ENCODE peak calls at places on chromosomes 1 and 21, in ten cellular contexts. One of them, this sample, is unnamed.

GRCh38 chr1:201019321-201019977 is 4.1 kb downstream of the KIF21B start:
- DNase-seq in neural progenitor cell: no peak
- DNase-seq in A549: peak; percentile 84
- DNase-seq in heart right ventricle: peak; percentile 39
- DNase-seq in PC-3: peak; percentile 73
- DNase-seq in K562: peak; percentile 92
- DNase-seq in left ventricle myocardium inferior: peak; percentile 42
- DNase-seq in CD8-positive, alpha-beta T cell: peak; percentile 81
- DNase-seq in transverse colon: peak; percentile 90
- DNase-seq in spleen: peak; percentile 97
- DNase-seq in this sample: peak; percentile 37

GRCh38 chr21:38669186-38669585 is 136.5 kb upstream of the ETS2 start:
- DNase-seq in neural progenitor cell: peak; percentile 46
- DNase-seq in A549: peak; percentile 47
- DNase-seq in heart right ventricle: no peak
- DNase-seq in PC-3: peak; percentile 56
- DNase-seq in K562: peak; percentile 27
- DNase-seq in left ventricle myocardium inferior: no peak
- DNase-seq in CD8-positive, alpha-beta T cell: no peak
- DNase-seq in transverse colon: peak; percentile 24
- DNase-seq in spleen: no peak
- DNase-seq in this sample: no peak

GRCh38 chr1:14545422-14546025 is 53.0 kb upstream of the KAZN start:
- DNase-seq in neural progenitor cell: no peak
- DNase-seq in A549: no peak
- DNase-seq in heart right ventricle: no peak
- DNase-seq in PC-3: no peak
- DNase-seq in K562: no peak
- DNase-seq in left ventricle myocardium inferior: no peak
- DNase-seq in CD8-positive, alpha-beta T cell: no peak
- DNase-seq in transverse colon: no peak
- DNase-seq in spleen: no peak
- DNase-seq in this sample: no peak

GRCh38 chr21:26892151-26892550 is 46.9 kb upstream of the ADAMTS1 start:
- DNase-seq in neural progenitor cell: no peak
- DNase-seq in A549: no peak
- DNase-seq in heart right ventricle: no peak
- DNase-seq in PC-3: no peak
- DNase-seq in K562: no peak
- DNase-seq in left ventricle myocardium inferior: no peak
- DNase-seq in CD8-positive, alpha-beta T cell: no peak
- DNase-seq in transverse colon: no peak
- DNase-seq in spleen: no peak
- DNase-seq in this sample: no peak

GRCh38 chr1:38860464-38860816 is 868 bp upstream of the RRAGC start:
- DNase-seq in neural progenitor cell: peak; percentile 33
- DNase-seq in A549: no peak
- DNase-seq in heart right ventricle: no peak
- DNase-seq in PC-3: no peak
- DNase-seq in K562: no peak
- DNase-seq in left ventricle myocardium inferior: no peak
- DNase-seq in CD8-positive, alpha-beta T cell: no peak
- DNase-seq in transverse colon: no peak
- DNase-seq in spleen: no peak
- DNase-seq in this sample: no peak

GRCh38 chr1:61638296-61638695 is 86.6 kb downstream of the TM2D1 start:
- DNase-seq in neural progenitor cell: no peak
- DNase-seq in A549: no peak
- DNase-seq in heart right ventricle: no peak
- DNase-seq in PC-3: no peak
- DNase-seq in K562: no peak
- DNase-seq in left ventricle myocardium inferior: no peak
- DNase-seq in CD8-positive, alpha-beta T cell: no peak
- DNase-seq in transverse colon: no peak
- DNase-seq in spleen: no peak
- DNase-seq in this sample: no peak

GRCh38 chr1:27342391-27342777 is 562 bp downstream of the SYTL1 start:
- DNase-seq in neural progenitor cell: no peak
- DNase-seq in A549: no peak
- DNase-seq in heart right ventricle: no peak
- DNase-seq in PC-3: no peak
- DNase-seq in K562: no peak
- DNase-seq in left ventricle myocardium inferior: no peak
- DNase-seq in CD8-positive, alpha-beta T cell: no peak
- DNase-seq in transverse colon: no peak
- DNase-seq in spleen: peak; percentile 82
- DNase-seq in this sample: no peak

GRCh38 chr1:238752332-238752731 is 634.0 kb upstream of the CHRM3 start:
- DNase-seq in neural progenitor cell: no peak
- DNase-seq in A549: no peak
- DNase-seq in heart right ventricle: no peak
- DNase-seq in PC-3: no peak
- DNase-seq in K562: no peak
- DNase-seq in left ventricle myocardium inferior: no peak
- DNase-seq in CD8-positive, alpha-beta T cell: no peak
- DNase-seq in transverse colon: no peak
- DNase-seq in spleen: no peak
- DNase-seq in this sample: no peak

GRCh38 chr1:151728151-151728711 is 6.9 kb downstream of the RIIAD1 start:
- DNase-seq in neural progenitor cell: peak; percentile 23
- DNase-seq in A549: no peak
- DNase-seq in heart right ventricle: no peak
- DNase-seq in PC-3: no peak
- DNase-seq in K562: no peak
- DNase-seq in left ventricle myocardium inferior: no peak
- DNase-seq in CD8-positive, alpha-beta T cell: no peak
- DNase-seq in transverse colon: no peak
- DNase-seq in spleen: no peak
- DNase-seq in this sample: no peak

GRCh38 chr1:72526926-72527325 is 244.6 kb upstream of the NEGR1 start:
- DNase-seq in neural progenitor cell: no peak
- DNase-seq in A549: no peak
- DNase-seq in heart right ventricle: no peak
- DNase-seq in PC-3: no peak
- DNase-seq in K562: no peak
- DNase-seq in left ventricle myocardium inferior: no peak
- DNase-seq in CD8-positive, alpha-beta T cell: no peak
- DNase-seq in transverse colon: no peak
- DNase-seq in spleen: no peak
- DNase-seq in this sample: no peak

GRCh38 chr1:3314561-3315271 is 139.7 kb upstream of the ARHGEF16 start:
- DNase-seq in neural progenitor cell: peak; percentile 65
- DNase-seq in A549: no peak
- DNase-seq in heart right ventricle: no peak
- DNase-seq in PC-3: no peak
- DNase-seq in K562: no peak
- DNase-seq in left ventricle myocardium inferior: no peak
- DNase-seq in CD8-positive, alpha-beta T cell: no peak
- DNase-seq in transverse colon: no peak
- DNase-seq in spleen: no peak
- DNase-seq in this sample: no peak

GRCh38 chr1:3315399-3315798 is 139.1 kb upstream of the ARHGEF16 start:
- DNase-seq in neural progenitor cell: no peak
- DNase-seq in A549: no peak
- DNase-seq in heart right ventricle: no peak
- DNase-seq in PC-3: no peak
- DNase-seq in K562: no peak
- DNase-seq in left ventricle myocardium inferior: no peak
- DNase-seq in CD8-positive, alpha-beta T cell: no peak
- DNase-seq in transverse colon: no peak
- DNase-seq in spleen: no peak
- DNase-seq in this sample: no peak

GRCh38 chr1:3318329-3318728 is 136.1 kb upstream of the ARHGEF16 start:
- DNase-seq in neural progenitor cell: no peak
- DNase-seq in A549: no peak
- DNase-seq in heart right ventricle: no peak
- DNase-seq in PC-3: no peak
- DNase-seq in K562: no peak
- DNase-seq in left ventricle myocardium inferior: no peak
- DNase-seq in CD8-positive, alpha-beta T cell: no peak
- DNase-seq in transverse colon: no peak
- DNase-seq in spleen: no peak
- DNase-seq in this sample: no peak

GRCh38 chr1:3317456-3317855 is 137.0 kb upstream of the ARHGEF16 start:
- DNase-seq in neural progenitor cell: no peak
- DNase-seq in A549: no peak
- DNase-seq in heart right ventricle: no peak
- DNase-seq in PC-3: no peak
- DNase-seq in K562: no peak
- DNase-seq in left ventricle myocardium inferior: no peak
- DNase-seq in CD8-positive, alpha-beta T cell: no peak
- DNase-seq in transverse colon: no peak
- DNase-seq in spleen: no peak
- DNase-seq in this sample: no peak

GRCh38 chr1:3315991-3316943 is 138.2 kb upstream of the ARHGEF16 start:
- DNase-seq in neural progenitor cell: no peak
- DNase-seq in A549: no peak
- DNase-seq in heart right ventricle: no peak
- DNase-seq in PC-3: no peak
- DNase-seq in K562: no peak
- DNase-seq in left ventricle myocardium inferior: no peak
- DNase-seq in CD8-positive, alpha-beta T cell: no peak
- DNase-seq in transverse colon: no peak
- DNase-seq in spleen: no peak
- DNase-seq in this sample: no peak
- H3K27ac ChIP-seq in neural progenitor cell: no peak overlapping the region
- H3K27ac ChIP-seq in A549: peak overlapping the region; percentile 92
- H3K27ac ChIP-seq in heart right ventricle: no peak overlapping the region
- H3K27ac ChIP-seq in PC-3: no peak overlapping the region
- H3K27ac ChIP-seq in K562: no peak overlapping the region
- H3K27ac ChIP-seq in left ventricle myocardium inferior: peak overlapping the region; percentile 12
- H3K27ac ChIP-seq in CD8-positive, alpha-beta T cell: peak overlapping the region; percentile 81
- H3K27ac ChIP-seq in transverse colon: no peak overlapping the region
- H3K27ac ChIP-seq in spleen: peak overlapping the region; percentile 19
- H3K27ac ChIP-seq in this sample: no peak overlapping the region

DNA sequence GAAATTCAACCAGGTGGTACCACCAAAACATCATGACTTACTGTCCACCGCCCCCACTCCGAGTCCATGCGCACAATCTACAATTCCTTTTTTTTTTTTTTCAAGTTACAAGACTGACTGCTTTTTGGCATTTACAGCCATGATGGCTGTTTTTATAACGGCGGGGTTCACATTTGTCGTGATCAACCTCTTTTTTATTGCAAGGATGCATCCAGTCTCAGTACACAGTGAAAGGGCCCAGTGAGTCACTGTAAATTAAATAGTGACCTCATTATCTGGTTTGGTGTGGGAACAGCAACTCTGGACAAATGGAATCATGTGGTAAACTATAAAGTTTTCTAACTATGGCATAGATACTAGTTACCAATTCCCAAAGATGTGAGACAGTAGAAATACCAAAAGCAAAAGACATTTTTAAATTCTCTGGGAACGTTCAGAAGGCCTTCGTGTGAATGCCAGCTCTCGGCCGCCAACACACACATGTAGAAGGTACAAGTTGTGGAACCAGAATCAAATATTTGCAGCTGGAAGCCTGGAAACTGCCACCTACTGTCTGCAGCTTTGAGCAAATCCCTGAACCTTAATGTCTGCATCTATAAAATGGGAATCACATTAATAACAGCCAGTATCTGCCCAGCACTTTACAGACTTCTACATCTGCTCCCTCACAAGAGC is 4.9 kb downstream of the GLIS1 start:
- DNase-seq in neural progenitor cell: no peak
- DNase-seq in A549: no peak
- DNase-seq in heart right ventricle: no peak
- DNase-seq in PC-3: peak; percentile 89
- DNase-seq in K562: no peak
- DNase-seq in left ventricle myocardium inferior: no peak
- DNase-seq in CD8-positive, alpha-beta T cell: no peak
- DNase-seq in transverse colon: no peak
- DNase-seq in spleen: no peak
- DNase-seq in this sample: no peak
- H3K4me3 ChIP-seq in neural progenitor cell: no peak overlapping the region
- H3K4me3 ChIP-seq in A549: no peak overlapping the region
- H3K4me3 ChIP-seq in heart right ventricle: no peak overlapping the region
- H3K4me3 ChIP-seq in PC-3: peak overlapping the region; percentile 52
- H3K4me3 ChIP-seq in K562: no peak overlapping the region
- H3K4me3 ChIP-seq in left ventricle myocardium inferior: no peak overlapping the region
- H3K4me3 ChIP-seq in CD8-positive, alpha-beta T cell: no peak overlapping the region
- H3K4me3 ChIP-seq in transverse colon: no peak overlapping the region
- H3K4me3 ChIP-seq in spleen: no peak overlapping the region
- H3K4me3 ChIP-seq in this sample: no peak overlapping the region

DNA sequence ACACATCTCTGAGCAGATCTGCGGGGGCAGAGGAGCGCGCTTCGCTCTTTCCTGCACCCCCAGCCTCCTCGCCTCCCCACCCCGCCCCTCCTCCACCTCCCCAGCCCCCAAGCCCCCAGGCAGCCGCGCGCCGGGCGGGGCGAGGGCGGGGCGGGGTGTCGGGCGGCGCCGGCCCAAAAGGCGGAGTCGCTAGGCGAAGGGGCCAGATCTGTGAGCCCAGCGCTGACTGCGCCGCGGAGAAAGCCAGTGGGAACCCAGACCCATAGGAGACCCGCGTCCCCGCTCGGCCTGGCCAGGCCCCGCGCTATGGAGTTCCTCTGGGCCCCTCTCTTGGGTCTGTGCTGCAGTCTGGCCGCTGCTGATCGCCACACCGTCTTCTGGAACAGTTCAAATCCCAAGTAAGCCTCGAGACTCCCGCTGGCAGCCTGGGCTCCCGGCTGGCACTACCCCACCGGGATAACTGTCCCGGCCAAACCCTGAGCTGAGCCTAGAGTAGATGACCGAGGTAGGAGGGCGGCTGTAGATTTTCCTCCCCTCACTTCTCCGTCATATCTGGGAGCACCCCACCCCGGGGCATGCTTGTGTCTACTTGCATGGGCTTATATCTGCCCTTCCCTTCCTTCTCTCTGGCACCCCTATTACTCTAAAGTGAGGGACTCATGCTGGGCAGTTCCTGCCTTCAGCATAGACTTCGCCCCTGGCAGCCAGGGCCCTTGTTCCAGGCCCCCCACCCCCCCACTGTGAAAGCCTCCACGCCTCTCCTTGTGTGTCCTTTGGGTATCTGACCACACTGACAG is at the start of gene EFNA1:
- DNase-seq in neural progenitor cell: peak; percentile 78
- DNase-seq in A549: peak; percentile 59
- DNase-seq in heart right ventricle: peak; percentile 81
- DNase-seq in PC-3: peak; percentile 74
- DNase-seq in K562: peak; percentile 65
- DNase-seq in left ventricle myocardium inferior: peak; percentile 75
- DNase-seq in CD8-positive, alpha-beta T cell: peak; percentile 41
- DNase-seq in transverse colon: peak; percentile 81
- DNase-seq in spleen: peak; percentile 83
- DNase-seq in this sample: no peak
- H3K4me1 ChIP-seq in neural progenitor cell: peaks cover 59% of the 10 kb centered on the region
- H3K4me1 ChIP-seq in A549: peaks cover 59% of the 10 kb centered on the region
- H3K4me1 ChIP-seq in heart right ventricle: peaks cover 60% of the 10 kb centered on the region
- H3K4me1 ChIP-seq in PC-3: peaks cover 68% of the 10 kb centered on the region
- H3K4me1 ChIP-seq in K562: peaks cover 57% of the 10 kb centered on the region
- H3K4me1 ChIP-seq in left ventricle myocardium inferior: peaks cover 88% of the 10 kb centered on the region
- H3K4me1 ChIP-seq in CD8-positive, alpha-beta T cell: peaks cover 36% of the 10 kb centered on the region
- H3K4me1 ChIP-seq in transverse colon: peaks cover 70% of the 10 kb centered on the region
- H3K4me1 ChIP-seq in spleen: peaks cover 31% of the 10 kb centered on the region
- H3K4me1 ChIP-seq in this sample: peaks cover 65% of the 10 kb centered on the region

DNA sequence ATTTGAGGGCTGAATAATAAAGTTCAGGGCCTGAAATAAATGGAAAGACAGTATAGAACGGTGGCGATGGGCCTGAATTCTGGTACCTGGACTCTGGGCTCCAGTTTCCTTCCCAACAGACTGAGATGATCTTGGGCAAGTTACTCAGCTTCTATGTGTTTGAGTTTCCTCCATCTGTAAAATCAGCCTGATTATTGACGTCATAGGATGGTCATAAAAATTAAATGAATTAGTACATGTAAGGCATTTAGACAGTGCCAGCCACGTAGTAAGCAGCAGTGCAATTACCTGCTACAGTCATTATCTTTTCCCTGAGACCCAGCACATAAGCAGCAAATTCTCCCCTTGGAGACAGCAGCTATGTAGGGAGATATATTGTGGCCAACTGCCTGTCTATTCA is 260.9 kb downstream of the NTNG1 start:
- DNase-seq in neural progenitor cell: no peak
- DNase-seq in A549: no peak
- DNase-seq in heart right ventricle: no peak
- DNase-seq in PC-3: no peak
- DNase-seq in K562: no peak
- DNase-seq in left ventricle myocardium inferior: no peak
- DNase-seq in CD8-positive, alpha-beta T cell: no peak
- DNase-seq in transverse colon: no peak
- DNase-seq in spleen: no peak
- DNase-seq in this sample: no peak
- H3K27ac ChIP-seq in neural progenitor cell: no peak overlapping the region
- H3K27ac ChIP-seq in A549: no peak overlapping the region
- H3K27ac ChIP-seq in heart right ventricle: no peak overlapping the region
- H3K27ac ChIP-seq in PC-3: no peak overlapping the region
- H3K27ac ChIP-seq in K562: no peak overlapping the region
- H3K27ac ChIP-seq in left ventricle myocardium inferior: no peak overlapping the region
- H3K27ac ChIP-seq in CD8-positive, alpha-beta T cell: no peak overlapping the region
- H3K27ac ChIP-seq in transverse colon: no peak overlapping the region
- H3K27ac ChIP-seq in spleen: no peak overlapping the region
- H3K27ac ChIP-seq in this sample: no peak overlapping the region

This sample was measured in SJSA1.